ENCODE peak calls at places on chromosome 12, in seven cellular contexts. U is kidney, E is transverse colon, C is breast epithelium, X is heart right ventricle, L is stomach, B is HepG2. A is an unnamed sample.
A peak's percentile ranks its signal among the peaks of the same experiment; 100 is the strongest.

GRCh38 chr12:51520576-51521325 is 70.3 kb upstream of the SCN8A start:
- DNase-seq in U (no peak), B (no peak), C (no peak), X (no peak), E (no peak), L (no peak), A (no peak)

GRCh38 chr12:62724947-62725447 is 210.0 kb downstream of the PPM1H start:
- DNase-seq in C (peak; percentile 84), U (no peak), L (peak; percentile 67), X (no peak), B (peak; percentile 6), E (peak; percentile 54), A (peak; percentile 30)

GRCh38 chr12:107025691-107026090 is 38.7 kb upstream of the MTERF2 start:
- DNase-seq in U (no peak), E (no peak), C (peak; percentile 25), B (no peak), L (no peak), X (no peak), A (no peak)

GRCh38 chr12:57173089-57173488 is 25.7 kb upstream of the LRP1-AS start:
- DNase-seq in C (no peak), X (no peak), B (peak; percentile 51), U (no peak), L (no peak), E (no peak), A (peak; percentile 83)

GRCh38 chr12:117649796-117650195 is 288.4 kb upstream of the NOS1 start:
- DNase-seq in B (no peak), E (no peak), U (no peak), C (no peak), X (no peak), L (no peak), A (no peak)

GRCh38 chr12:53696285-53696654 is 20.4 kb upstream of the ATP5MC2 start:
- DNase-seq in E (peak; percentile 78), L (peak; percentile 86), U (no peak), C (peak; percentile 53), X (no peak), B (peak; percentile 82), A (peak; percentile 57)

GRCh38 chr12:85424581-85425348 is 144.7 kb downstream of the ALX1 start:
- DNase-seq in E (peak; percentile 51), C (no peak), X (no peak), U (no peak), B (peak; percentile 34), L (peak; percentile 45), A (no peak)

GRCh38 chr12:106633451-106633823 is 50.6 kb downstream of the RFX4 start:
- DNase-seq in X (no peak), U (no peak), C (no peak), B (peak; percentile 14), E (no peak), L (no peak), A (no peak)

GRCh38 chr12:65935906-65936528 is 111.7 kb downstream of the HMGA2 start:
- DNase-seq in X (no peak), L (no peak), U (no peak), B (peak; percentile 39), C (no peak), E (no peak), A (no peak)

GRCh38 chr12:113457710-113458109 is 14.0 kb downstream of the LHX5 start:
- DNase-seq in E (no peak), X (no peak), B (no peak), U (no peak), L (no peak), C (no peak), A (no peak)

GRCh38 chr12:68245071-68246021 is 8.1 kb downstream of the IL22 start:
- DNase-seq in L (no peak), E (no peak), U (no peak), B (no peak), C (no peak), X (no peak), A (peak; percentile 33)

GRCh38 chr12:124194521-124195225 is 100.2 kb upstream of the RFLNA start:
- DNase-seq in X (no peak), C (no peak), B (no peak), E (no peak), L (peak; percentile 67), U (no peak), A (no peak)

GRCh38 chr12:46458500-46459106 is 86.0 kb upstream of the SLC38A2 start:
- DNase-seq in U (no peak), C (no peak), E (no peak), X (no peak), L (no peak), B (no peak), A (no peak)

GRCh38 chr12:122399592-122400373 is 22.7 kb downstream of the CLIP1 start:
- DNase-seq in E (peak; percentile 55), L (peak; percentile 75), X (peak; percentile 25), B (peak; percentile 91), U (no peak), C (peak; percentile 91), A (peak; percentile 85)

DNA sequence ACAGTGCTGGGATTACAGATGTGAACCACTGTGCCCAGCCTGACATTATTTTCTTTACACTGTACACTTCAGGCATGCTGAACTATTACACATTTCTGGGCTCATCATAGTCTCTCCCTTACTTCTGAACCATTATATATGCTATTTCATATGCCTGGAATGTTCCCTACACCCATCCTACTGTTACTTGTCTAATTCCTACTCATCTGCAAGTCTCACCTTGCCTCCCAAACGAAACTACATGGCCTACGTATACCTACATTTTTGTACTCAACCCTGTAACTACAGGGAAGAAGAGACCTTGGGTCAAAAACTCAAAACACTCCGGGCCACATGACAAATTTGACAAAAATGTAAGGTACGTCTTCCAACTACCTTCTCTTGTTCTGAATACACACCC is 9.5 kb upstream of the EEA1 start:
- DNase-seq in U (no peak), E (no peak), L (no peak), B (no peak), C (no peak), X (no peak), A (no peak)
- H3K4me1 ChIP-seq in U (peaks cover 5% of the 10 kb centered on the region), E (peaks cover 8% of the 10 kb centered on the region), L (no peaks in the 10 kb centered on the region), B (peaks cover 17% of the 10 kb centered on the region), C (no peaks in the 10 kb centered on the region), X (no peaks in the 10 kb centered on the region), A (peaks cover 15% of the 10 kb centered on the region)

GRCh38 chr12:79932393-79932792 is 2.5 kb downstream of the PPP1R12A start:
- DNase-seq in X (no peak), C (no peak), L (no peak), B (no peak), U (no peak), E (no peak), A (no peak)

GRCh38 chr12:79929065-79929464 is 5.8 kb downstream of the PPP1R12A start:
- DNase-seq in E (no peak), C (no peak), B (no peak), U (no peak), L (no peak), X (no peak), A (no peak)

GRCh38 chr12:79925492-79925891 is 9.4 kb downstream of the PPP1R12A start:
- DNase-seq in X (no peak), U (no peak), B (no peak), E (no peak), L (no peak), C (no peak), A (no peak)

GRCh38 chr12:79926951-79927350 is 7.9 kb downstream of the PPP1R12A start:
- DNase-seq in B (no peak), L (no peak), C (no peak), E (no peak), X (no peak), U (no peak), A (no peak)

GRCh38 chr12:79927772-79928474 is 7.0 kb downstream of the PPP1R12A start:
- DNase-seq in B (no peak), X (no peak), C (no peak), L (no peak), U (no peak), E (no peak), A (no peak)
- H3K4me3 ChIP-seq in B (no peak overlapping the region), X (no peak overlapping the region), C (no peak overlapping the region), L (no peak overlapping the region), U (no peak overlapping the region), E (no peak overlapping the region), A (no peak overlapping the region)

GRCh38 chr12:104510873-104511243 is 54.1 kb downstream of the CHST11 start:
- DNase-seq in E (no peak), X (no peak), U (no peak), B (no peak), L (no peak), C (no peak), A (no peak)
- H3K4me1 ChIP-seq in E (peaks cover 4% of the 10 kb centered on the region), X (peaks cover 8% of the 10 kb centered on the region), U (no peaks in the 10 kb centered on the region), B (no peaks in the 10 kb centered on the region), L (peaks cover 18% of the 10 kb centered on the region), C (no peaks in the 10 kb centered on the region), A (no peaks in the 10 kb centered on the region)

DNA sequence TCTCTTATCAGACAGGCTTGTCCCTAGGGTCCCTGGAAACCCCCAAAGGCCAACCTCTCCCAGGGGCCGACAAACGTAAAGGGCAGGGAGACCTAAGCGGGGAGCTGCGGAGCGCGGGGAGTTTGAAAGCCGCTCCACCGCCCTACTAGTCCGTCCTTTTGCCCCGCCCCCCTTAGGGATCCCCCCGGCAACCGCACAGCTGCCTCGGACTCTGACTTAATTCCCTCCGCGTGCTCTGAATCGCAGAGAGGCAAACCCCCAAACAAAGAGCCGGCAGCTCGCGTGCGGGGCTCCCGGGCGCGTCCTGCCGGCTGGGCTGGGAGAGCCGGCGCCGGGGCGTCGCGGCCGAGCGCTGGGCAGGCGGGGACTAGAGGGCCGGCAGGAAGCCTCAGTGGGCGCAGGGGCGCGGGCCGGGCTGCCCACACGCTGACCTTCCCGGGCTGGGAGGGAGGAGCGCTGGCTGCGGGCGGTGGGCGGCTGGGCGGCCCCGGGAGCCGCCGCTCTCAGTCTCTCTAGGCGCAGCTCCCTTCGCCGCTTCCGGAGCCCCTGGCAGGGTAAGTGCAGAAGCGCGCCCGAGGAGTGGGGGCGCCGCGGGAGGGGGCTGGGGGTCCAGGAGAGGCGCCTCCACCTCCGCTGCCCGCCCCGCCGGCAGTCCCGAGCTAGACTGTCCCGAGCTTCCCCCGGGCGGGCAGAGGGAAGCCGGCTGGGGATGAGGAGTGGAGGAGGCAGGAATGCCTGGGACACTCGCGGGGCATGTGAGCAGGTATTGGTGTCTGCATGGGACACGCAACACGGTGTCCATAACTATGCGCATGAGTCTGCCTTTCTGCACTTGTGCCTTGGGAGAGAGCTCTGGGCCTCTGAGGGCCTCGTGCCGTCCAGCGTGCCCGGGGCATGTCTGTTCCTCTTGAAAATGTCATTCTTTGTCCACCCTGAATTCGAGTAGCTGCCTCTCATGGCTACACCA is at the start of gene TSPAN11:
- DNase-seq in B (no peak), U (peak; percentile 76), L (no peak), X (peak; percentile 31), E (no peak), C (no peak), A (peak; percentile 87)
- H3K4me3 ChIP-seq in B (peak within 1 kb of the TSS; percentile 52), U (no peak within 1 kb of the TSS), L (peak within 1 kb of the TSS; percentile 39), X (peak within 1 kb of the TSS; percentile 44), E (peak within 1 kb of the TSS; percentile 36), C (peak within 1 kb of the TSS; percentile 54), A (peak within 1 kb of the TSS; percentile 72)

DNA sequence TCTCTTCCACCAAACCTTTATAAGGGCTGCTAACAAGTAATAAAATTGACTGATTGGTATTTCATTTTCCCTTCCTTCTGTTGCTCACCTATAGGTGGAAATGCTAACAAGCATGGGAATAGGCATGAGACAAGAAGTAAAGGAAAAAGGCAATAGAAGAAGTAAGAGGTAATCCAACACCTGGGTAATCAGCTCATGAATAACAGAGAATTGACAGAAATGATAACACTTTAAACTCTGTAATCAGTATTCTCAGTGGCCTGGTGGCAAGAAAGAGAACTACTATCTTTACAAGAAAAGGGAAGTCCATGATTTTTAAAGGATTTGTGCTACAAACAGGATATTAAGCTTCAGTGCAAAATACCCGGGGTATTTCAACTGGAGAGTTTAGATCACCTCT is 737.8 kb downstream of the RERGL start:
- DNase-seq in C (no peak), E (no peak), B (no peak), L (no peak), X (no peak), U (no peak), A (no peak)
- H3K4me1 ChIP-seq in C (no peaks in the 10 kb centered on the region), E (no peaks in the 10 kb centered on the region), B (no peaks in the 10 kb centered on the region), L (no peaks in the 10 kb centered on the region), X (no peaks in the 10 kb centered on the region), U (no peaks in the 10 kb centered on the region), A (no peaks in the 10 kb centered on the region)